ENCODE peak calls at places on chromosomes 2 and 18, in ten cellular contexts. F is NCI-H69; I is EL; E is HT1080; G is NCI-H510A treated with DMSO at 0.1 percent for 48 hours; Z is NCI-H2029; Y is NCI-H187; P is GF-D8; O is esophagus squamous epithelium; N is naive thymus-derived CD4-positive, alpha-beta T cell. B is an unnamed sample.

GRCh38 chr2:161102770-161103450 is 57.3 kb upstream of the TANK start:
- DNase-seq in F (no peak), I (peak; percentile 47), E (no peak), G (no peak), Z (no peak), Y (no peak), P (no peak), O (no peak), N (no peak), B (no peak)

GRCh38 chr2:39156107-39156506 is 35.3 kb upstream of the SOS1 start:
- DNase-seq in F (no peak), I (no peak), E (no peak), G (no peak), Z (no peak), Y (no peak), P (no peak), O (no peak), N (no peak), B (no peak)

GRCh38 chr2:27509326-27509725 is 12.7 kb downstream of the GCKR start:
- DNase-seq in F (no peak), I (no peak), E (peak; percentile 52), G (no peak), Z (peak; percentile 84), Y (no peak), P (no peak), O (no peak), N (no peak), B (no peak)

GRCh38 chr18:58321986-58322385 is 278.0 kb downstream of the NEDD4L start:
- DNase-seq in F (peak; percentile 96), I (peak; percentile 82), E (peak; percentile 89), G (peak; percentile 87), Z (peak; percentile 75), Y (no peak), P (no peak), O (peak; percentile 7), N (peak; percentile 69), B (peak; percentile 70)

GRCh38 chr2:238238766-238239551 is 879 bp downstream of the HES6 start:
- DNase-seq in F (peak; percentile 70), I (no peak), E (no peak), G (no peak), Z (peak; percentile 83), Y (no peak), P (peak; percentile 38), O (no peak), N (peak; percentile 48), B (peak; percentile 48)

GRCh38 chr18:79939096-79939495 is 12.4 kb downstream of the SLC66A2 start:
- DNase-seq in F (no peak), I (no peak), E (no peak), G (no peak), Z (no peak), Y (no peak), P (no peak), O (no peak), N (no peak), B (no peak)

GRCh38 chr2:40244251-40245010 is 207.5 kb downstream of the SLC8A1 start:
- DNase-seq in F (peak; percentile 76), I (peak; percentile 81), E (peak; percentile 50), G (peak; percentile 26), Z (peak; percentile 37), Y (peak; percentile 20), P (no peak), O (no peak), N (no peak), B (no peak)

GRCh38 chr2:168545439-168546082 is 89.5 kb downstream of the CERS6 start:
- DNase-seq in F (peak; percentile 49), I (peak; percentile 91), E (peak; percentile 97), G (no peak), Z (no peak), Y (no peak), P (no peak), O (no peak), N (no peak), B (no peak)

B was measured in CD4-positive, alpha-beta memory T cell.